ENCODE peak calls at places on chromosomes 12 and 14, in ten cellular contexts. O, E, S, W, C, F, D, H, G and J are unnamed samples.

GRCh38 chr12:124786065-124786964 is 77.3 kb downstream of the SCARB1 start:
- DNase-seq in O (no peak), E (peak; percentile 82), S (peak; percentile 53), W (peak; percentile 92), C (peak; percentile 59), F (peak; percentile 83), D (peak; percentile 91), H (peak; percentile 73), G (no peak), J (no peak)

GRCh38 chr12:127143020-127143419 is 1124.0 kb upstream of the TMEM132C start:
- DNase-seq in O (no peak), E (no peak), S (no peak), W (peak; percentile 90), C (no peak), F (peak; percentile 94), D (no peak), H (no peak), G (no peak), J (no peak)

GRCh38 chr14:23366163-23366921 is 1.4 kb upstream of the EFS start:
- DNase-seq in O (peak; percentile 20), E (peak; percentile 68), S (peak; percentile 60), W (peak; percentile 97), C (peak; percentile 69), F (peak; percentile 96), D (peak; percentile 72), H (peak; percentile 20), G (peak; percentile 38), J (peak; percentile 87)

GRCh38 chr14:67916430-67916829 is 96.9 kb downstream of the RAD51B start:
- DNase-seq in O (no peak), E (no peak), S (no peak), W (no peak), C (no peak), F (no peak), D (no peak), H (no peak), G (no peak), J (no peak)

GRCh38 chr12:5909560-5909959 is 35.5 kb downstream of the ANO2 start:
- DNase-seq in O (no peak), E (no peak), S (no peak), W (no peak), C (no peak), F (no peak), D (no peak), H (no peak), G (no peak), J (no peak)

GRCh38 chr12:56955631-56956256 is 1.7 kb downstream of the RDH16 start:
- DNase-seq in O (no peak), E (no peak), S (peak; percentile 46), W (no peak), C (no peak), F (no peak), D (peak; percentile 22), H (no peak), G (no peak), J (no peak)

GRCh38 chr12:100031821-100032220 is 47.1 kb upstream of the ANKS1B start:
- DNase-seq in O (no peak), E (no peak), S (no peak), W (no peak), C (no peak), F (no peak), D (no peak), H (no peak), G (peak; percentile 29), J (no peak)

GRCh38 chr14:76138119-76138757 is 13.5 kb upstream of the GPATCH2L start:
- DNase-seq in O (no peak), E (no peak), S (no peak), W (peak; percentile 51), C (no peak), F (no peak), D (no peak), H (no peak), G (no peak), J (no peak)

GRCh38 chr12:113399490-113399889 is 4.2 kb downstream of the SDS start:
- DNase-seq in O (no peak), E (no peak), S (no peak), W (no peak), C (no peak), F (no peak), D (no peak), H (no peak), G (no peak), J (no peak)

GRCh38 chr12:113396828-113397496 is 6.7 kb downstream of the SDS start:
- DNase-seq in O (no peak), E (no peak), S (no peak), W (no peak), C (no peak), F (no peak), D (no peak), H (no peak), G (no peak), J (no peak)

GRCh38 chr12:113396200-113396599 is 7.5 kb downstream of the SDS start:
- DNase-seq in O (no peak), E (no peak), S (no peak), W (no peak), C (no peak), F (no peak), D (no peak), H (no peak), G (no peak), J (no peak)

GRCh38 chr12:113398346-113399290 is 5.1 kb downstream of the SDS start:
- DNase-seq in O (no peak), E (no peak), S (no peak), W (no peak), C (no peak), F (no peak), D (no peak), H (no peak), G (no peak), J (no peak)

DNA sequence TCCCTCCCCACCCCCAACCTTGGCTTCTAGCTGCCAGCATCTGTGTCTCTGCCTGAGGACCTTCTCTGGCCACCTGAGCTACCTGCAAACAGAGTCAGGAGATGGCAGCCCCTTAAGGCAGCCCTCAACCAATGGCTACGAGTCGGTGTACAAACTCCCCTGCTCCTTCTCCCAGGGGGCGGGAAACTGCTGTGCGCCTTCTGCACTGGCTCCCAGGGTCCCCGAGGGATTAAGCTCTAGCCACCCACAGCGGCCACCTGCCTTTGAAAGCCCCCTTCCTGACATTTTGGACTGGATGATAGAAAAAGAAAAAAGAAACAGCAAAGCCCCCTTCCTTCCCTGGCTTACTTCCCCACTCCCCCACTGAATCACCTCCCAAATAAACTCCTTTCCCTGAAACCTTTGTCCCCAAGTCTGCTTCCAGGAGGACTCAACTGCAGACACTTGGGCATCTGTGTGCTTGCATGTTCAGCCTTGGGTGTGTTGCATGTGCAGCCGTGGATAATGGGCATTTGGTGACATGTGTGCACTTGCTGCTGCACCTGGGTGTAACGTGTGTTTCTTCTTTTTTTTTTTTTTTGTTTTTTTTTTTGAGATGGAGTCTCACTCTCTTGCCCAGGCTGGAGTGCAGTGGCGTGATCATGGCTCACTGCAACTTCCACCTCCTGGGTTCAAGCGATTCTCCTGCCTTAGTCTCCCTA is 6.0 kb downstream of the SDS start:
- DNase-seq in O (no peak), E (no peak), S (no peak), W (no peak), C (no peak), F (no peak), D (no peak), H (no peak), G (no peak), J (no peak)
- TF ChIP-seq CTCF in O (no peak), E (no peak), S (no peak), W (no peak), C (no peak), F (no peak), D (no peak), H (no peak), G (no peak), J (no peak)

GRCh38 chr12:52524898-52525591 is 4.9 kb upstream of the KRT5 start:
- DNase-seq in O (peak; percentile 5), E (no peak), S (peak; percentile 80), W (no peak), C (peak; percentile 14), F (no peak), D (no peak), H (no peak), G (no peak), J (peak; percentile 32)
- H3K4me3 ChIP-seq in O (no peak overlapping the region), E (no peak overlapping the region), S (peak overlapping the region; percentile 22), W (no peak overlapping the region), C (no peak overlapping the region), F (no peak overlapping the region), D (no peak overlapping the region), H (no peak overlapping the region), G (no peak overlapping the region), J (no peak overlapping the region)

GRCh38 chr12:32303171-32303570 is 96.2 kb upstream of the FGD4 start:
- DNase-seq in O (no peak), E (no peak), S (no peak), W (no peak), C (no peak), F (no peak), D (peak; percentile 4), H (no peak), G (peak; percentile 64), J (no peak)

GRCh38 chr12:32301216-32301615 is 98.1 kb upstream of the FGD4 start:
- DNase-seq in O (no peak), E (no peak), S (no peak), W (no peak), C (no peak), F (no peak), D (peak; percentile 55), H (no peak), G (no peak), J (no peak)

GRCh38 chr12:32302218-32302826 is 97.0 kb upstream of the FGD4 start:
- DNase-seq in O (no peak), E (no peak), S (peak; percentile 8), W (peak; percentile 46), C (no peak), F (no peak), D (no peak), H (no peak), G (no peak), J (no peak)

GRCh38 chr12:32307352-32307751 is 92.0 kb upstream of the FGD4 start:
- DNase-seq in O (no peak), E (no peak), S (no peak), W (no peak), C (no peak), F (no peak), D (no peak), H (no peak), G (no peak), J (no peak)

DNA sequence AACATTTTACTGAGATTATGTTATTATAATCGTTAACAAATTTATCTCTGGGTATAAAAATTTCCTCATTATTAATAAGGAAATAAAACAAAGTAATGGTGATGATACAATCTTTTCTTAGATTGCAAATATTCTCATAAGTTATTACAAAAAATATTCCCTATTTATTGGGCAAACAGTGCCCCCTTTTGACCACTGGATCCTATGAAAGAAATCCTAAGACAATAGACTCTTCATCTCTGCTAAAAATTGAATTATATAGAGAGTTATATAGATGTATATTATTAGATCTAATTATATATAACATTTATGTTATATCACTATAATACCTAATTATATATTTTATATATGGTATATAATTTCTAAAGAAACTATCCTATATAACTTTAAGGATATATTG is 94.2 kb upstream of the FGD4 start:
- DNase-seq in O (no peak), E (no peak), S (no peak), W (no peak), C (no peak), F (no peak), D (peak; percentile 50), H (no peak), G (no peak), J (no peak)
- TF ChIP-seq CTCF in O (peak; percentile 54), E (peak; percentile 19), S (peak; percentile 34), W (no peak), C (no peak), F (no peak), D (peak; percentile 65), H (peak; percentile 29), G (peak; percentile 36), J (no peak)

GRCh38 chr12:89710873-89711179 is 2.2 kb upstream of the ATP2B1 start:
- DNase-seq in O (no peak), E (no peak), S (no peak), W (no peak), C (no peak), F (no peak), D (no peak), H (no peak), G (no peak), J (no peak)
- H3K4me3 ChIP-seq in O (no peak overlapping the region), E (peak overlapping the region; percentile 75), S (peak overlapping the region; percentile 90), W (peak overlapping the region; percentile 98), C (no peak overlapping the region), F (peak overlapping the region; percentile 95), D (no peak overlapping the region), H (no peak overlapping the region), G (peak overlapping the region; percentile 88), J (peak overlapping the region; percentile 81)